ENCODE peak calls at places on chromosomes 11 and 22, in nine cellular contexts. U is CD4-positive, alpha-beta T cell; W is fibroblast of pulmonary artery; R is colonic mucosa; O is heart left ventricle; F is fibroblast of the aortic adventitia; T is stomach; C is GM20000; Z is esophagus squamous epithelium. D is an unnamed sample.

GRCh38 chr11:102709211-102709980 is 3.8 kb upstream of the MMP27 start:
- DNase-seq in U (no peak), W (no peak), R (no peak), O (no peak), F (peak), T (no peak), C (no peak), Z (no peak), D (no peak)

GRCh38 chr11:91293119-91293518 is 931.5 kb upstream of the FAT3 start:
- DNase-seq in U (no peak), W (no peak), R (no peak), O (no peak), F (no peak), T (no peak), C (no peak), Z (no peak), D (no peak)

GRCh38 chr22:30841264-30841663 is 127.3 kb downstream of the MORC2 start:
- DNase-seq in U (no peak), W (peak), R (no peak), O (no peak), F (peak), T (no peak), C (no peak), Z (no peak), D (no peak)

GRCh38 chr22:46002757-46003270 is 25.9 kb upstream of the WNT7B start:
- DNase-seq in U (no peak), W (peak), R (no peak), O (no peak), F (no peak), T (no peak), C (no peak), Z (no peak), D (no peak)

GRCh38 chr11:35343033-35343598 is 76.2 kb downstream of the SLC1A2 start:
- DNase-seq in U (no peak), W (no peak), R (no peak), O (no peak), F (no peak), T (no peak), C (peak), Z (no peak), D (peak)

GRCh38 chr22:38786631-38787030 is 7.3 kb downstream of the DNAL4 start:
- DNase-seq in U (no peak), W (no peak), R (no peak), O (no peak), F (no peak), T (no peak), C (no peak), Z (no peak), D (no peak)

GRCh38 chr11:118596226-118596625 is 11.2 kb upstream of the PHLDB1 start:
- DNase-seq in U (no peak), W (no peak), R (no peak), O (no peak), F (no peak), T (no peak), C (no peak), Z (no peak), D (no peak)

GRCh38 chr11:95108159-95108611 is 18.5 kb downstream of the ENDOD1 start:
- DNase-seq in U (no peak), W (peak), R (peak), O (peak), F (peak), T (peak), C (no peak), Z (no peak), D (no peak)

GRCh38 chr11:107576497-107577086 is 11.1 kb upstream of the ALKBH8 start:
- DNase-seq in U (peak), W (peak), R (peak), O (peak), F (peak), T (peak), C (peak), Z (no peak), D (no peak)

GRCh38 chr22:18057568-18058209 is 20.1 kb upstream of the PEX26 start:
- DNase-seq in U (no peak), W (peak), R (peak), O (peak), F (peak), T (peak), C (peak), Z (peak), D (peak)

GRCh38 chr11:60345489-60345888 is 18.4 kb downstream of the MS4A6E start:
- DNase-seq in U (no peak), W (no peak), R (no peak), O (peak), F (no peak), T (peak), C (peak), Z (no peak), D (no peak)

GRCh38 chr11:119092880-119093665 is 8.4 kb downstream of the HMBS start:
- DNase-seq in U (no peak), W (no peak), R (no peak), O (no peak), F (peak), T (peak), C (no peak), Z (no peak), D (no peak)

GRCh38 chr22:29816128-29816527 is 21.9 kb downstream of the ASCC2 start:
- DNase-seq in U (no peak), W (no peak), R (no peak), O (peak), F (peak), T (no peak), C (no peak), Z (no peak), D (no peak)

GRCh38 chr11:1193326-1194230 is 29.3 kb upstream of the MUC5B start:
- DNase-seq in U (no peak), W (no peak), R (no peak), O (no peak), F (no peak), T (peak), C (peak), Z (no peak), D (no peak)

GRCh38 chr22:30014244-30014643 is 66.0 kb upstream of the HORMAD2 start:
- DNase-seq in U (no peak), W (no peak), R (no peak), O (no peak), F (no peak), T (no peak), C (no peak), Z (no peak), D (no peak)

GRCh38 chr11:121194731-121195596 is 93.9 kb downstream of the TECTA start:
- DNase-seq in U (no peak), W (peak), R (peak), O (peak), F (peak), T (peak), C (peak), Z (no peak), D (peak)

GRCh38 chr22:26751217-26751616 is 93.8 kb downstream of the MIAT start:
- DNase-seq in U (no peak), W (peak), R (no peak), O (peak), F (no peak), T (no peak), C (no peak), Z (no peak), D (no peak)

GRCh38 chr11:132556316-132556715 is 976.0 kb downstream of the OPCML start:
- DNase-seq in U (no peak), W (no peak), R (no peak), O (no peak), F (no peak), T (no peak), C (no peak), Z (no peak), D (no peak)

GRCh38 chr11:110148775-110149744 is 55.9 kb downstream of the ZC3H12C start:
- DNase-seq in U (no peak), W (peak), R (no peak), O (no peak), F (peak), T (no peak), C (no peak), Z (no peak), D (no peak)

GRCh38 chr11:117915219-117915618 is 14.0 kb downstream of the TMPRSS13 start:
- DNase-seq in U (peak), W (no peak), R (no peak), O (no peak), F (no peak), T (no peak), C (no peak), Z (no peak), D (no peak)

GRCh38 chr22:28793976-28794584 is 6.3 kb downstream of the XBP1 start:
- DNase-seq in U (no peak), W (no peak), R (no peak), O (no peak), F (no peak), T (no peak), C (no peak), Z (no peak), D (no peak)

GRCh38 chr11:102368472-102368871 is 21.5 kb downstream of the BIRC2 start:
- DNase-seq in U (no peak), W (no peak), R (no peak), O (no peak), F (no peak), T (no peak), C (peak), Z (no peak), D (peak)

GRCh38 chr22:48883211-48883960 is 944.3 kb downstream of the BRD1 start:
- DNase-seq in U (peak), W (no peak), R (no peak), O (no peak), F (no peak), T (no peak), C (no peak), Z (no peak), D (no peak)

GRCh38 chr11:2582436-2582931 is 117.3 kb downstream of the KCNQ1OT1 start:
- DNase-seq in U (no peak), W (no peak), R (no peak), O (peak), F (no peak), T (peak), C (no peak), Z (no peak), D (no peak)

GRCh38 chr11:22192289-22192641 is 620 bp upstream of the ANO5 start:
- DNase-seq in U (no peak), W (no peak), R (peak), O (no peak), F (no peak), T (peak), C (no peak), Z (no peak), D (no peak)

GRCh38 chr11:19739872-19740271 is 27.2 kb downstream of the NAV2 start:
- DNase-seq in U (no peak), W (peak), R (no peak), O (peak), F (no peak), T (no peak), C (no peak), Z (no peak), D (no peak)

GRCh38 chr22:27986459-27986858 is 67.4 kb upstream of the PITPNB start:
- DNase-seq in U (no peak), W (no peak), R (no peak), O (no peak), F (no peak), T (no peak), C (no peak), Z (no peak), D (no peak)

GRCh38 chr11:64356498-64357411 is 2.2 kb upstream of the RPS6KA4 start:
- DNase-seq in U (no peak), W (peak), R (no peak), O (no peak), F (peak), T (peak), C (peak), Z (no peak), D (no peak)
- TF ChIP-seq CTCF in U (no peak), W (peak), R (peak), O (no peak), F (peak), T (no peak), C (peak), Z (peak), D (peak)

GRCh38 chr11:10622957-10623787 is 54.7 kb upstream of the LYVE1 start:
- DNase-seq in U (no peak), W (no peak), R (no peak), O (peak), F (no peak), T (no peak), C (no peak), Z (no peak), D (peak)

GRCh38 chr11:10625982-10626311 is 57.5 kb upstream of the LYVE1 start:
- DNase-seq in U (no peak), W (no peak), R (no peak), O (no peak), F (no peak), T (no peak), C (no peak), Z (no peak), D (no peak)

GRCh38 chr11:10622108-10622507 is 53.6 kb upstream of the LYVE1 start:
- DNase-seq in U (no peak), W (no peak), R (no peak), O (no peak), F (no peak), T (no peak), C (no peak), Z (no peak), D (no peak)

GRCh38 chr11:10625281-10625981 is 57.0 kb upstream of the LYVE1 start:
- DNase-seq in U (no peak), W (no peak), R (no peak), O (no peak), F (no peak), T (no peak), C (no peak), Z (no peak), D (no peak)

DNA sequence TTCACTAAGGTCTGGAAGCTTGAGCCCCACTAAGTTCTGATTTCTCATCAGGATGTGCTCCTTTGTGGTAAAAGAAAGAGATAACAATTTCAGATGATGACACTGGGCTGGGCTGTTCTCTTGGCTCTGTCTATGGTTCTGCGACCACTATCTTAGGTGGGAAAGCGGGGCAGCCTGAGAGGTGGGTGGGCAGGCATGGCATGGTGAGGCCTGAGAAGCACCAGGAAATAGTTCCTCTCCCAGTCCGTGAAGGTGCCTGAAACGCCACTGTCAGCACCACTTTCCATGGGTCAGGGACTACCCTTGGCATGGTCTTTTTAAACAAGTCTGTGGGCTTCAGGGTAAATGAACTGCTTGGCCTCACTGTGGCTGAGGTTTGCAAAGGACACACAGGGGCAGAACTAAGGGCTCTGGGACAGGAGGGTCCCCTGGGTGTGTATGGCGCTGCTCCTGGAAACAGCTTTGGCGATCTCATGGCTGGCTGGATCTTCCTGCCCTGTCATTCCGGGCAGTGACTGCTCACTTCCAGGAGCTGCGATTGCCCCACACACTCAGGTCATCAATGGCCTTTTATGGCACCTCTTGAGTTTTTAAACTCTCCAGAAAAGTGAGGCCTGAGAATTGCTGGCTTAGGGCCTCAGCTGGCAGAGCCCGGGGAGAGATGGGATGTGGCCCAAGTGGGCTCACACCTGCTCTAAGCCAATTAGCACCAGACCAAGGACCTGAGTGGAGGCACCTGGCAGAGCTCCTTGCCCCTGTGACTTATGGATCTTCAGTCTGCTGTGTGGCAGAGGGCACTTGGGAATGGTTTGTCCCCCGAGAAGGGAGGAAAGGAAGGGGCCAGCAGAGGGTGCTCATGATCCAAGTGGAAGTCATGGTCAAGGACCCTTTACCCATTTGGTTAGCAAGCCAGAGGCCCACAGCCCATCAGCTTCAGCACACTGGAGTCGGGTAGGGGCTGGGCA is 55.6 kb upstream of the LYVE1 start:
- DNase-seq in U (no peak), W (peak), R (no peak), O (peak), F (peak), T (no peak), C (peak), Z (no peak), D (no peak)
- TF ChIP-seq CTCF in U (no peak), W (peak), R (peak), O (peak), F (peak), T (no peak), C (peak), Z (peak), D (peak)

GRCh38 chr11:10911907-10912306 is 54.1 kb upstream of the ZBED5 start:
- DNase-seq in U (no peak), W (peak), R (no peak), O (no peak), F (no peak), T (no peak), C (no peak), Z (no peak), D (no peak)
- TF ChIP-seq CTCF in U (no peak), W (no peak), R (no peak), O (no peak), F (no peak), T (no peak), C (no peak), Z (no peak), D (no peak)

DNA sequence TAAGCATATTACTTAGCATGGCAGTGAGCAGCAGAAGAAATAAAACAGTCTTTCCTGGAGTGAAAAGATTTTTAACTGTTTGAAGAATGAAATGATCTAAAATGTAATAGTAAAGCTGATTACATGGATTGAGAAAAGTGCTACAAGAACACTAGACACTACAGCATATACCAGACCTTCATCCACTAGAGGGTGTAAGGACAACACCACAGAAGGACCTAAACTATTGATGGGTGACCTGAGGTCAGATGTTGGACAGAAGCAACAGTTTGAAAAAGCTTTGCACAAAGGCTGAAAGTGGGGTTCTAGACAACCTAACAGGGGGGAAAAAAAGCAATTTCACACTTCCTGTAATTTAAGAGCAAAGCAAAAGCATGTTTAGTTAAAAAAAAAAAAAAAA is 97.7 kb downstream of the RBFOX2 start:
- DNase-seq in U (no peak), W (peak), R (no peak), O (peak), F (peak), T (no peak), C (peak), Z (no peak), D (peak)
- TF ChIP-seq CTCF in U (no peak), W (peak), R (peak), O (peak), F (peak), T (peak), C (peak), Z (peak), D (peak)

GRCh38 chr11:3703383-3703782 is 32.2 kb upstream of the CHRNA10 start:
- DNase-seq in U (no peak), W (no peak), R (no peak), O (no peak), F (no peak), T (no peak), C (no peak), Z (no peak), D (no peak)
- TF ChIP-seq CTCF in U (no peak), W (no peak), R (no peak), O (no peak), F (no peak), T (no peak), C (no peak), Z (no peak), D (no peak)

GRCh38 chr11:93131709-93132108 is 66.1 kb downstream of the SLC36A4 start:
- DNase-seq in U (no peak), W (no peak), R (no peak), O (no peak), F (no peak), T (no peak), C (no peak), Z (no peak), D (no peak)
- TF ChIP-seq CTCF in U (no peak), W (no peak), R (no peak), O (no peak), F (no peak), T (no peak), C (no peak), Z (peak), D (no peak)

D was measured in GM12864.